ENCODE peak calls at places on chromosomes 1 and 21, in four cellular contexts. H is left ventricle myocardium inferior, P is stomach, L is PC-9. K is an unnamed sample.
A peak's percentile ranks its signal among the peaks of the same experiment; 100 is the strongest.

GRCh38 chr1:160115545-160116276 is at the start of gene ATP1A2:
- DNase-seq in L (no peak), P (no peak), H (peak; percentile 62), K (no peak)

GRCh38 chr1:108708726-108709660 is 3.7 kb upstream of the FNDC7 start:
- DNase-seq in H (no peak), P (no peak), L (no peak), K (no peak)

GRCh38 chr1:95021794-95022193 is 51.0 kb downstream of the ALG14 start:
- DNase-seq in L (no peak), P (no peak), H (no peak), K (no peak)

GRCh38 chr1:65059930-65060538 is 88.0 kb upstream of the AK4 start:
- DNase-seq in L (no peak), H (no peak), P (no peak), K (no peak)

GRCh38 chr21:37828515-37828914 is 87.7 kb downstream of the KCNJ6 start:
- DNase-seq in H (no peak), L (no peak), P (no peak), K (no peak)

GRCh38 chr1:153387001-153387400 is 3.9 kb downstream of the S100A8 start:
- DNase-seq in H (no peak), L (no peak), P (no peak), K (no peak)

GRCh38 chr1:201186212-201186611 is 4.4 kb upstream of the IGFN1 start:
- DNase-seq in P (no peak), H (no peak), L (no peak), K (no peak)

GRCh38 chr1:92797297-92797696 is 12.4 kb upstream of the EVI5 start:
- DNase-seq in H (no peak), L (no peak), P (no peak), K (no peak)

GRCh38 chr21:17612565-17613241 is at the start of gene BTG3:
- DNase-seq in H (peak; percentile 80), L (peak; percentile 67), P (peak; percentile 80), K (peak; percentile 80)

GRCh38 chr1:150596095-150596892 is 16.9 kb upstream of the MCL1 start:
- DNase-seq in L (no peak), H (no peak), P (no peak), K (no peak)

GRCh38 chr1:229003233-229004031 is 267.5 kb upstream of the RAB4A start:
- DNase-seq in H (no peak), P (no peak), L (no peak), K (no peak)

GRCh38 chr1:208652300-208653160 is 408.3 kb upstream of the PLXNA2 start:
- DNase-seq in H (peak; percentile 20), L (peak; percentile 37), P (peak; percentile 50), K (peak; percentile 42)

GRCh38 chr1:57079454-57080157 is 113.8 kb upstream of the C8B start:
- DNase-seq in L (no peak), P (no peak), H (no peak), K (no peak)

GRCh38 chr1:155513300-155513926 is 49.2 kb downstream of the ASH1L start:
- DNase-seq in P (no peak), H (no peak), L (no peak), K (no peak)

GRCh38 chr21:33268392-33268735 is 2.2 kb downstream of the IL10RB start:
- DNase-seq in L (no peak), H (no peak), P (peak; percentile 38), K (no peak)

GRCh38 chr1:83960669-83961277 is 38.2 kb downstream of the TTLL7 start:
- DNase-seq in L (no peak), P (no peak), H (no peak), K (no peak)

GRCh38 chr21:43994085-43994484 is 18.0 kb upstream of the TRAPPC10 start:
- DNase-seq in L (no peak), P (no peak), H (no peak), K (no peak)

GRCh38 chr1:11800391-11800755 is 5.4 kb downstream of the MTHFR start:
- DNase-seq in H (no peak), P (no peak), L (no peak), K (no peak)

GRCh38 chr1:11797525-11798216 is 8.1 kb downstream of the MTHFR start:
- DNase-seq in L (no peak), P (no peak), H (peak; percentile 77), K (no peak)

GRCh38 chr1:11800756-11801433 is 4.9 kb downstream of the MTHFR start:
- DNase-seq in H (no peak), L (peak; percentile 68), P (no peak), K (no peak)

GRCh38 chr1:11799099-11799498 is 6.7 kb downstream of the MTHFR start:
- DNase-seq in H (no peak), P (no peak), L (no peak), K (no peak)

DNA sequence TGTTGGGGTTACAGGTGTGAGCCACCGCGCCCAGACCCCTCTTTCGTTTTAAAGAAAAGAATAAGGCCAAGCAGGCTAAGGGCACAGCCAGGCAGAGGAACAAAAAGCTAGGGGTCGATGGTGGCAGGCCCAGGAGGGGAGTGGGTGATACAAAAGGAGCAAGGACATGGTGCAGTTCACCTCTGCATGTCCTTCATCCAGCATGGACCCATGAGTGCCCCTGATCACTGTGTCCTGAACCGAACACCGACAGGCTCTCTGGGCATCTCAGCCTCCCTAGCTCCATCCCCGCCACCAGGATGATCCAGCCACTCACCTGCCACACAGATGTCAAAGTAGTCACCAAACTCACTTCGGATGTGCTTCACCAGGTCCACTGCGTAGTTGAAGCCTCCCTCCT is 5.9 kb downstream of the MTHFR start:
- DNase-seq in L (no peak), P (no peak), H (no peak), K (no peak)
- H3K27ac ChIP-seq in L (no peak overlapping the region), P (no peak overlapping the region), H (peak overlapping the region; percentile 98), K (peak overlapping the region; percentile 21)

GRCh38 chr1:49323925-49324540 is 547.3 kb upstream of the BEND5 start:
- DNase-seq in L (no peak), P (no peak), H (no peak), K (no peak)
- H3K9me3 ChIP-seq in L (no peaks in the 10 kb centered on the region), P (no peaks in the 10 kb centered on the region), H (no peaks in the 10 kb centered on the region), K (no peaks in the 10 kb centered on the region)

DNA sequence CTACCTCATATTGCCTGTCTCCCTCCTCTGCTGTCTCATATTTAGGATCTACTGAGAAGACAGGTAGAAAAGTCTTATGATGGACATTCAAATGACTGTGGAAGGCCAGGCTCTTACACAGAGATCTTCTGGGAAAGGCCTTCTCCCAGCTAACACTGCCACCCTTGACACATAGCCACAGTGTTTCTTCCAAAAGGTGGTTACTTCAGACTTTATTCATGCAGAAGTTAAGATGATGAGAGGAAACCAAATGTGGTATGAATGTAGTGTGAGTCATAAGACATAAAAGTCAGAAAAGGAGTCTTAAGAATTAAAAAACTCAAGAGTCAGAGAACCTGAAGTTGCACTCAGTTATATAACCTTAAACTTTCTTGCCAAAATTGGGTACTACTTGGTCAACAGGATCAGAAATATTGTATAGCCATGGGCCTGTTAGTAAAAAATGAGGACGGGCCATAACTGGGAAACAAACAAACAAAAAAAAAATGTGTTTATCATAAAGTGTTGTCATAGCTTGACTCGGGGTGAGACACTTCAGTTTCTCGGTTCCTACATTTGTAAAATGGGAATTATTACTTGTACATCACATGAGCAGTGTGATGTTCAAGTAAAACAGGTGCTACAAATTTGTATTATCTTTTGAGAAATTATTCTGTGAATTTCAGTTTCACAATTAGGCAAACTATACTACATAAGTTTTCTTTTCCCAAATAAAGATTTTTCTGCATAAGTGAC is 1.2 kb upstream of the DENND1B start:
- DNase-seq in P (no peak), H (no peak), L (no peak), K (no peak)
- H3K4me3 ChIP-seq in P (no peak overlapping the region), H (no peak overlapping the region), L (peak overlapping the region; percentile 97), K (no peak overlapping the region)

GRCh38 chr1:165899461-165899941 is 72.1 kb downstream of the UCK2 start:
- DNase-seq in H (no peak), P (peak; percentile 55), L (no peak), K (no peak)
- H3K27ac ChIP-seq in H (peak overlapping the region; percentile 55), P (peak overlapping the region; percentile 75), L (no peak overlapping the region), K (peak overlapping the region; percentile 38)

DNA sequence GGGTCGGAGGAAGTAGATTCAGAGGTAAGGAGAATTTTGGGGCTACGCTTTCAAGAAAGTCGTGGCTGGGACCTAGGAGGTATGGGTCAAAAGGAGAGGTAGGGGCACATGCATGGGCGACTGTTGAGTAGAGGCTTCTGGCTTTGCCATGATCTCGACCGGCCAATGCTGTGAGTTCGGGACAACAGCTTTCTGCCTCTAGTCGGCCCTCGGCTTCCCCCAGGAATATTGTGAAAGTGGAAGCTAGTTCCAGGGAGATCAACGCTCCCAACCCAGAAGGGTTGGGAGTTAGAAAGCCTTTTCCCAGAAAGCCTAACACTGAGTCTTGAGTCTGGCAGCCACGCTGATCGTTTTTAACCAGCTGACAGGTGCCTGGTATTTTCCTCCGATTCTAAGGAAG is 69.0 kb downstream of the ZNF678 start:
- DNase-seq in H (no peak), L (no peak), P (no peak), K (no peak)
- H3K9me3 ChIP-seq in H (peaks cover 98% of the 10 kb centered on the region), L (peaks cover 4% of the 10 kb centered on the region), P (peaks cover 23% of the 10 kb centered on the region), K (no peaks in the 10 kb centered on the region)

DNA sequence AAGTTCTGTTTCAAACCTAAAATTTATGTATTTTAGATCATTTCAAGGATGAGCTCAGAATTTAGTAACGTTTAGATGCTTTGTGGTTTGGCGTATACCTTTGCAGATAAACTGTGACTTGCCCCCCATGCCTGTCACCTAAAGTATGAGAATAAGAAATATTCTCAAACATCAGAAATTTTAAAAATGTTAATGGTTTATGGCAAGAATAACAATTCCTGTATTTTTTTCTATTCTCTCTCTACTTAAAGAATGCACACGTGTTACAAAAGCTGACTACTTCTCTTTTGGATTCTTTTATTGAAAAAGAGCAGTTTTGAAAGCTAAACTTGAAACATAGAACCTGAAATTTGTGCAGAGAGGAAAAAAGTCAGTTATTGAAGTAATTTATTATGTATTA is 3.9 kb downstream of the NFIA start:
- DNase-seq in P (no peak), L (no peak), H (no peak), K (no peak)
- H3K4me3 ChIP-seq in P (no peak overlapping the region), L (no peak overlapping the region), H (peak overlapping the region; percentile 88), K (no peak overlapping the region)

DNA sequence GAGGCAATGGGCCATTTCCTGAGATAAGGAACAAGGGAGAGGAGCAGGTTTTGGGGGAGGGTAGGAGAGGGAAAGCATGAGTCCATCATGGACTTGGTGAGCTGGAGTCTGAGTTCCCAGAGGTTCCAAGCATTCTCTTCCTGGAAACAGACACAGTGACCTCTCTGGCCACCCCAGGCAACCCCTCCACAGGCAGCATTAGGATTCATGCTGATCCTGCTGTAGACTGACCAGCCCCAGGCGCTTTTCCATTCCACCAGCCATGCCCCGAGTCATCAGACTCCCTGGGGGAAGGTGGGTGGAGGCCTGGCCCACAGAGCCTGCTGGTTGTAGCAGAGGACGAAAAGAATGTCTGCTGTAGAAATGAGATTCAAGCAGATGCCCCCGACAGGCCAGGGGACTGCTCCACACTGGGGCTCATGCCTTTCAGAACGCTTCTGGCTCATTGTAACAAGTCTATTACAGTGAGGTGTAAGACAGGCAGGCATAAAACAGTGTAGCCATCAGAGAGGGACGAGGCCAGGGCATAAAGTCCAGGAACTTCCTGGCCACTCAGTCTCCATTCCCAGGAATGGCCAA is 52.2 kb downstream of the KCND3 start:
- DNase-seq in P (no peak), L (no peak), H (no peak), K (no peak)
- H3K27ac ChIP-seq in P (no peak overlapping the region), L (no peak overlapping the region), H (no peak overlapping the region), K (no peak overlapping the region)